ENCODE peak calls at places on chromosomes 2 and 18, in seven cellular contexts. One of them, this sample, is unnamed.

GRCh38 chr2:158127380-158127804 is 25.7 kb downstream of the UPP2 start:
- DNase-seq in suprapubic skin: no peak
- DNase-seq in HL-60: no peak
- DNase-seq in psoas muscle: no peak
- DNase-seq in lower lobe of right lung: no peak
- DNase-seq in kidney epithelial cell: no peak
- DNase-seq in dorsolateral prefrontal cortex: no peak
- DNase-seq in this sample: no peak

GRCh38 chr2:15561574-15562344 is 625 bp upstream of the NBAS start:
- DNase-seq in suprapubic skin: no peak
- DNase-seq in HL-60: peak; percentile 3
- DNase-seq in psoas muscle: no peak
- DNase-seq in lower lobe of right lung: no peak
- DNase-seq in kidney epithelial cell: peak; percentile 39
- DNase-seq in dorsolateral prefrontal cortex: no peak
- DNase-seq in this sample: peak; percentile 34

GRCh38 chr18:51897884-51898283 is 442.1 kb upstream of the DCC start:
- DNase-seq in suprapubic skin: no peak
- DNase-seq in HL-60: no peak
- DNase-seq in psoas muscle: no peak
- DNase-seq in lower lobe of right lung: no peak
- DNase-seq in kidney epithelial cell: no peak
- DNase-seq in dorsolateral prefrontal cortex: no peak
- DNase-seq in this sample: no peak

GRCh38 chr2:73830871-73831401 is 2.2 kb downstream of the STAMBP start:
- DNase-seq in suprapubic skin: no peak
- DNase-seq in HL-60: no peak
- DNase-seq in psoas muscle: no peak
- DNase-seq in lower lobe of right lung: no peak
- DNase-seq in kidney epithelial cell: peak; percentile 81
- DNase-seq in dorsolateral prefrontal cortex: no peak
- DNase-seq in this sample: peak; percentile 84

GRCh38 chr18:78898635-78899034 is 81.0 kb upstream of the SALL3 start:
- DNase-seq in suprapubic skin: no peak
- DNase-seq in HL-60: no peak
- DNase-seq in psoas muscle: no peak
- DNase-seq in lower lobe of right lung: no peak
- DNase-seq in kidney epithelial cell: no peak
- DNase-seq in dorsolateral prefrontal cortex: no peak
- DNase-seq in this sample: no peak

GRCh38 chr2:239465017-239466001 is 64.5 kb upstream of the HDAC4 start:
- DNase-seq in suprapubic skin: peak; percentile 85
- DNase-seq in HL-60: peak; percentile 92
- DNase-seq in psoas muscle: peak; percentile 76
- DNase-seq in lower lobe of right lung: peak; percentile 91
- DNase-seq in kidney epithelial cell: peak; percentile 5
- DNase-seq in dorsolateral prefrontal cortex: peak; percentile 88
- DNase-seq in this sample: peak; percentile 28

GRCh38 chr18:25621144-25621543 is 269.2 kb upstream of the ZNF521 start:
- DNase-seq in suprapubic skin: no peak
- DNase-seq in HL-60: no peak
- DNase-seq in psoas muscle: no peak
- DNase-seq in lower lobe of right lung: no peak
- DNase-seq in kidney epithelial cell: no peak
- DNase-seq in dorsolateral prefrontal cortex: no peak
- DNase-seq in this sample: no peak

GRCh38 chr2:98025481-98026037 is 29.8 kb upstream of the TMEM131 start:
- DNase-seq in suprapubic skin: no peak
- DNase-seq in HL-60: no peak
- DNase-seq in psoas muscle: no peak
- DNase-seq in lower lobe of right lung: no peak
- DNase-seq in kidney epithelial cell: no peak
- DNase-seq in dorsolateral prefrontal cortex: no peak
- DNase-seq in this sample: no peak

GRCh38 chr2:25757906-25758305 is 84.5 kb upstream of the DTNB start:
- DNase-seq in suprapubic skin: no peak
- DNase-seq in HL-60: no peak
- DNase-seq in psoas muscle: no peak
- DNase-seq in lower lobe of right lung: no peak
- DNase-seq in kidney epithelial cell: no peak
- DNase-seq in dorsolateral prefrontal cortex: no peak
- DNase-seq in this sample: no peak

GRCh38 chr2:60707750-60708371 is 48.2 kb upstream of the PAPOLG start:
- DNase-seq in suprapubic skin: no peak
- DNase-seq in HL-60: peak; percentile 4
- DNase-seq in psoas muscle: no peak
- DNase-seq in lower lobe of right lung: no peak
- DNase-seq in kidney epithelial cell: no peak
- DNase-seq in dorsolateral prefrontal cortex: no peak
- DNase-seq in this sample: peak; percentile 33

GRCh38 chr2:212539145-212539880 is 711 bp upstream of the ERBB4 start:
- DNase-seq in suprapubic skin: peak; percentile 77
- DNase-seq in HL-60: no peak
- DNase-seq in psoas muscle: peak; percentile 52
- DNase-seq in lower lobe of right lung: peak; percentile 65
- DNase-seq in kidney epithelial cell: no peak
- DNase-seq in dorsolateral prefrontal cortex: peak; percentile 45
- DNase-seq in this sample: no peak

GRCh38 chr2:157876771-157877108 is 610 bp upstream of the ACVR1 start:
- DNase-seq in suprapubic skin: no peak
- DNase-seq in HL-60: no peak
- DNase-seq in psoas muscle: no peak
- DNase-seq in lower lobe of right lung: no peak
- DNase-seq in kidney epithelial cell: no peak
- DNase-seq in dorsolateral prefrontal cortex: no peak
- DNase-seq in this sample: no peak

GRCh38 chr2:25460261-25460905 is 118.7 kb upstream of the DNMT3A start:
- DNase-seq in suprapubic skin: no peak
- DNase-seq in HL-60: no peak
- DNase-seq in psoas muscle: no peak
- DNase-seq in lower lobe of right lung: no peak
- DNase-seq in kidney epithelial cell: no peak
- DNase-seq in dorsolateral prefrontal cortex: no peak
- DNase-seq in this sample: no peak

GRCh38 chr2:67666386-67667053 is 269.4 kb downstream of the ETAA1 start:
- DNase-seq in suprapubic skin: no peak
- DNase-seq in HL-60: no peak
- DNase-seq in psoas muscle: no peak
- DNase-seq in lower lobe of right lung: no peak
- DNase-seq in kidney epithelial cell: no peak
- DNase-seq in dorsolateral prefrontal cortex: no peak
- DNase-seq in this sample: no peak

GRCh38 chr2:136399667-136400316 is 281.8 kb upstream of the CXCR4 start:
- DNase-seq in suprapubic skin: no peak
- DNase-seq in HL-60: no peak
- DNase-seq in psoas muscle: no peak
- DNase-seq in lower lobe of right lung: no peak
- DNase-seq in kidney epithelial cell: no peak
- DNase-seq in dorsolateral prefrontal cortex: no peak
- DNase-seq in this sample: no peak

DNA sequence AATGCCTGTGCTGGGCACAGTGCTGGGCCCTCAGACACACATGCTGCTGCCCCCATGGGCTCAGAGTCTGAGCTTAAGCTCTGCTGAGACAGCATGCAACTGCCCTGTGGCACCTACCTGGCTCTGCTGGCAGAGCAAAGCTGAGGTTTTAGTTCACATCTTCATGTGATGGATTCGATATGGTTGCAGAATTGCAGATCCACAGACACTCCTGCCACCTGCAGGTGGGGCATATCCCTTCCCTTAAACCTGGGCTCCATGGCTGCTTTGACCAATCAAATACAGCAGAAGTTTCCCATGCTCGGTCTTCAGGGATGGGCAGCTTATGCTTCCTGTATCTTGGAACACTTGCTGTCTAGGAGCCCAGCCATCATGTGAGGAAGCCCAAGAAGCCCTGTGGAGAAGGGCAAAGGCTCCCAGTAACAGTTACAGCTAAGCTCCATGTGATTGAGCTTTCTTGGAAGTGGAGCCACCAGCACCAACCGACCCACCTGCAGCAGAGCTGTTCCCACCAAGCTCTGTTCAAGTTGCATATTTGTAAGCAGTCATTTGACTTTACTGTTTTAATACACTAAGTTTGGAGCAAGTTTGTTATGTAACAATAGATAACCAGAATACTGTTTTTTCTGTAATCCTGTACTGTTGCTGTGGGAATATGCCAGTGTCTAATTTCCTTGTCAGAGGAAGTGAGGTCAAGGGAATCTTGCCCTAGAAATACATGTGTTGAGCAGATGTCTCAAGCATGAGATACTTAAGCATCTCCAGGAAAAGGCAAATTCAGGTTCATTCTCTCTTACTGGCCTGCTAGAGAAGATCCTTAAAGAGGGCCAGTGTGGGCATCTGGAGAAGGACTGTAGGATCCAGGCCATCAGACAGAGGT is 79.3 kb downstream of the SH3RF3 start:
- DNase-seq in suprapubic skin: peak; percentile 26
- DNase-seq in HL-60: no peak
- DNase-seq in psoas muscle: no peak
- DNase-seq in lower lobe of right lung: no peak
- DNase-seq in kidney epithelial cell: no peak
- DNase-seq in dorsolateral prefrontal cortex: no peak
- DNase-seq in this sample: peak; percentile 95
- TF ChIP-seq CTCF in suprapubic skin: no peak
- TF ChIP-seq CTCF in HL-60: no peak
- TF ChIP-seq CTCF in psoas muscle: peak; percentile 41
- TF ChIP-seq CTCF in lower lobe of right lung: no peak
- TF ChIP-seq CTCF in kidney epithelial cell: no peak
- TF ChIP-seq CTCF in dorsolateral prefrontal cortex: no peak
- TF ChIP-seq CTCF in this sample: no peak

DNA sequence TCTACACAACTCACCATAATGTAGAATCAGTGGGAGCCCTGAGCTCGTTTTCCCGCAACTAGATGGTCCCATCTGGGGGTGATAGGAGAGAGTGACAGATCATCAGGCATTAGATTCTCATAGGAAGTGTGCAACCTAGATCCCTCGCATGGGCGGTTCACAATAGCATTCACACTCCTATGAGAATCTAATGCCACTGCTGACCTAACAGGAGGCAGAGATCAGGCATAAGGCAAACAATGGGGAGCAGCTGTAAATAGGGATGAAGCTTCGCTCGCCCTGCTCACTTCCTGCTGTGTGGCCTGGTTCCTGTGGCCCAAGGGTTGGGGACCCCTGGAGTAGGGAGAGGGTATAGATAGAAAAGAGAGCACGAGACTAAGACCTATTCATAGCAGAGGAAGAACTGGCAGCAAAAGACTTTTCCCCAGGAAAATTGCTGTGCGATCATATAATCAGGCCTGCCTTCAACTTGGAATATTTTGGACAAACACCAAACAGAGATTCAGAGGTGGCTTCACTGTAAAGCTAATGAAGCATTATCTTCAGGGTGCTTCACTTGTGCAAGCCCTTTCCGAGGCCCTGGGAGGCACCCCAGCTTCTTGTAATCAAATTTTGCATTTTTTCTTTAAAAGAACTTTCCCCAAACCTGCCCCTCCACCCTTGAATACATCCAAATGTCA is 29.0 kb upstream of the ATL2 start:
- DNase-seq in suprapubic skin: no peak
- DNase-seq in HL-60: no peak
- DNase-seq in psoas muscle: no peak
- DNase-seq in lower lobe of right lung: no peak
- DNase-seq in kidney epithelial cell: no peak
- DNase-seq in dorsolateral prefrontal cortex: no peak
- DNase-seq in this sample: no peak
- H3K4me3 ChIP-seq in suprapubic skin: no peak overlapping the region
- H3K4me3 ChIP-seq in HL-60: no peak overlapping the region
- H3K4me3 ChIP-seq in psoas muscle: no peak overlapping the region
- H3K4me3 ChIP-seq in lower lobe of right lung: peak overlapping the region; percentile 12
- H3K4me3 ChIP-seq in kidney epithelial cell: no peak overlapping the region
- H3K4me3 ChIP-seq in dorsolateral prefrontal cortex: no peak overlapping the region
- H3K4me3 ChIP-seq in this sample: no peak overlapping the region

DNA sequence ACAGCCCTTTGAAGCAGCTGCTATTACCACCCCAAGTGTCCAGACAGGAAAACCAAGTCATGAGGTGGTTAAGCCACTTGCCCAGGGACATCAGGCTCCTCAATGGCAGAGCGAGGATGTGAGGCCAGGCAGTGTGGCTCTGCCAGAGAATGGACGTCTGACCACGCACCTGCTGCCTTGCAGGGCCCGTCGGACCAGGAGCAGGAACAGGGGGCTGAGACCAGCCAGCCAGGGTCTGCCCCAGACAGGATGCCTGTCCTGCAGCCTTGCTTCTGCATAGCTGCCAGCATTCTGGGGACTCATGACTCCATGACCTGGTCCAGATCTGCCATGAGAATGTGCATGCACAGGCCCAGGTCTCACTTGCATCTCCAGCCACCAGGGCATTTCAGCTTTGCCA is 52.0 kb downstream of the BCL2L11 start:
- DNase-seq in suprapubic skin: no peak
- DNase-seq in HL-60: no peak
- DNase-seq in psoas muscle: no peak
- DNase-seq in lower lobe of right lung: no peak
- DNase-seq in kidney epithelial cell: no peak
- DNase-seq in dorsolateral prefrontal cortex: no peak
- DNase-seq in this sample: no peak
- TF ChIP-seq CTCF in suprapubic skin: no peak
- TF ChIP-seq CTCF in HL-60: no peak
- TF ChIP-seq CTCF in psoas muscle: no peak
- TF ChIP-seq CTCF in lower lobe of right lung: no peak
- TF ChIP-seq CTCF in kidney epithelial cell: no peak
- TF ChIP-seq CTCF in dorsolateral prefrontal cortex: no peak
- TF ChIP-seq CTCF in this sample: no peak

GRCh38 chr2:33146112-33146511 is 199.4 kb downstream of the LTBP1 start:
- DNase-seq in suprapubic skin: no peak
- DNase-seq in HL-60: no peak
- DNase-seq in psoas muscle: no peak
- DNase-seq in lower lobe of right lung: no peak
- DNase-seq in kidney epithelial cell: no peak
- DNase-seq in dorsolateral prefrontal cortex: no peak
- DNase-seq in this sample: no peak

GRCh38 chr2:33144243-33144642 is 197.5 kb downstream of the LTBP1 start:
- DNase-seq in suprapubic skin: no peak
- DNase-seq in HL-60: no peak
- DNase-seq in psoas muscle: no peak
- DNase-seq in lower lobe of right lung: no peak
- DNase-seq in kidney epithelial cell: no peak
- DNase-seq in dorsolateral prefrontal cortex: no peak
- DNase-seq in this sample: peak; percentile 51

GRCh38 chr2:33145459-33145858 is 198.7 kb downstream of the LTBP1 start:
- DNase-seq in suprapubic skin: no peak
- DNase-seq in HL-60: no peak
- DNase-seq in psoas muscle: no peak
- DNase-seq in lower lobe of right lung: no peak
- DNase-seq in kidney epithelial cell: no peak
- DNase-seq in dorsolateral prefrontal cortex: no peak
- DNase-seq in this sample: peak; percentile 87

GRCh38 chr2:33141476-33141875 is 194.7 kb downstream of the LTBP1 start:
- DNase-seq in suprapubic skin: no peak
- DNase-seq in HL-60: no peak
- DNase-seq in psoas muscle: no peak
- DNase-seq in lower lobe of right lung: no peak
- DNase-seq in kidney epithelial cell: no peak
- DNase-seq in dorsolateral prefrontal cortex: no peak
- DNase-seq in this sample: no peak

DNA sequence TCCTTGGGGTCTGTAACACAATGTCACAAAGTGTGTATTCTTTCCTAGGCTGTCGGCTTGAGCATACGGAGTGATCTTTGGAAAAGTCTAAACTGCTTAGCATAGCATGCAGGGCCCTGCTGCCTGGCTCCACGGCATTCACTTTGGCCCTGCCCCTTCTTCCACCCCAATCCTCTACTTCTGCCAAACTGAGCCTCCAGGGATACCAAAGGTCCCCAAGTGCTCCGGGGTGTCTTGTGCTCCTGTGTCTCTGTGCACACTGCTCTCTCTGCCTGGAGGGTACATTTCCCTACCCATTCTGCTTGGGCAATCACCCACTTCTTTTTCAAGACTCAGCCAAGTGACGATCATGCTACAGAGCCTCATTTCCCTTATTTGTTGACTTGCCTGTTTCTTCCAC is 196.1 kb downstream of the LTBP1 start:
- DNase-seq in suprapubic skin: no peak
- DNase-seq in HL-60: no peak
- DNase-seq in psoas muscle: no peak
- DNase-seq in lower lobe of right lung: no peak
- DNase-seq in kidney epithelial cell: no peak
- DNase-seq in dorsolateral prefrontal cortex: no peak
- DNase-seq in this sample: no peak
- H3K4me3 ChIP-seq in suprapubic skin: no peak overlapping the region
- H3K4me3 ChIP-seq in HL-60: no peak overlapping the region
- H3K4me3 ChIP-seq in psoas muscle: no peak overlapping the region
- H3K4me3 ChIP-seq in lower lobe of right lung: no peak overlapping the region
- H3K4me3 ChIP-seq in kidney epithelial cell: no peak overlapping the region
- H3K4me3 ChIP-seq in dorsolateral prefrontal cortex: no peak overlapping the region
- H3K4me3 ChIP-seq in this sample: no peak overlapping the region